ENCODE peak calls at places on chromosomes 16 and 17, in nine cellular contexts. F, X, H, P, G, W, Z, B and E are unnamed samples. For H3K4me1, the result is how much of the 10 kb centered on the place peaks cover.

GRCh38 chr17:34683390-34683789 is 104.0 kb downstream of the TMEM132E start:
- DNase-seq in F (no peak), X (no peak), H (no peak), P (no peak), G (no peak), W (no peak), Z (no peak), B (no peak), E (no peak)

GRCh38 chr16:12559714-12560113 is 244.0 kb downstream of the CPPED1 start:
- DNase-seq in F (no peak), X (no peak), H (no peak), P (no peak), G (no peak), W (no peak), Z (no peak), B (no peak), E (no peak)

GRCh38 chr17:289409-289808 is 63.2 kb downstream of the RPH3AL start:
- DNase-seq in F (no peak), X (no peak), H (no peak), P (peak), G (no peak), W (no peak), Z (no peak), B (no peak), E (peak)

GRCh38 chr17:16428098-16428882 is 12.9 kb downstream of the TRPV2 start:
- DNase-seq in F (peak), X (no peak), H (peak), P (peak), G (peak), W (peak), Z (peak), B (peak), E (no peak)

GRCh38 chr17:63189930-63190329 is 223.9 kb downstream of the TANC2 start:
- DNase-seq in F (no peak), X (no peak), H (no peak), P (no peak), G (no peak), W (no peak), Z (no peak), B (no peak), E (no peak)

GRCh38 chr16:87212026-87212425 is 105.2 kb downstream of the C16orf95 start:
- DNase-seq in F (peak), X (no peak), H (no peak), P (no peak), G (no peak), W (no peak), Z (no peak), B (no peak), E (no peak)

GRCh38 chr16:67460168-67460567 is 20.8 kb downstream of the ATP6V0D1 start:
- DNase-seq in F (no peak), X (no peak), H (no peak), P (no peak), G (no peak), W (no peak), Z (peak), B (peak), E (no peak)

GRCh38 chr17:81030726-81031570 is 4.0 kb upstream of the BAIAP2 start:
- DNase-seq in F (no peak), X (no peak), H (peak), P (peak), G (no peak), W (peak), Z (no peak), B (peak), E (peak)

DNA sequence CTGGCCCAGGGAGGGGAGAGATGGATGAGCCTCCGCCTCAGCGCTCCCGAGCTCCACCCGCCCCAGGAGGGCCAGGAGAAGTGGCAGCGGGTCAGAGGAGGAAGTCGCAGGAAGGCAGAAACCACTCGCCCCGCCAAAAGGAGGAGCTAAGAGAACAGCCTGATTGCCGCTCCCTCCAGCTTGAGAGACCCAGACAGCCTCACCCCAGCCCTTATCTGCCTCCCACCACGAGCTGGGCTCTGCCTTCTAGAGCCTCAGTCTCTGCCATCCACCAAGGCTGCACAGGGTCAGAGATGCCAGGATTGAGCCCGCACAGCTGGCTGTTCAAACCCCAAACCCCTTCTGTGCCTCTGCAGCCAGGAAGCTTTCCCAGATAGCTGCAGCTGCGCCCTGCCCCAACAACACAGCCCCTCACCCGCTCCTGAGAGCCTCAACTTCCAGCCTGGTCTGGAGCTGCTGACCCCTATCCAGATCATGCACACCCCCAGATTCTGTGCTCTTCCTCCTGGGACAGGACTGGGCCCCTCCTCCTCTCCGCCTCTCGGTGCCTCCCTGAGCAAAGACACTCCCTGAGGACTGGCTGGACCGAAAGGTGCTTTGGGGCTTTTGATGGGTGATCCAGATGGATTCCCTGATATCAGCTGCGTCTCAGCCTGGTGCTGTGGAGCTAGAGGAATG is 1.0 kb upstream of the ATP2A3 start:
- DNase-seq in F (peak), X (no peak), H (peak), P (peak), G (peak), W (peak), Z (peak), B (peak), E (peak)
- TF ChIP-seq CTCF in F (no peak), X (no peak), H (no peak), P (peak), G (no peak), W (no peak), Z (no peak), B (no peak), E (no peak)

DNA sequence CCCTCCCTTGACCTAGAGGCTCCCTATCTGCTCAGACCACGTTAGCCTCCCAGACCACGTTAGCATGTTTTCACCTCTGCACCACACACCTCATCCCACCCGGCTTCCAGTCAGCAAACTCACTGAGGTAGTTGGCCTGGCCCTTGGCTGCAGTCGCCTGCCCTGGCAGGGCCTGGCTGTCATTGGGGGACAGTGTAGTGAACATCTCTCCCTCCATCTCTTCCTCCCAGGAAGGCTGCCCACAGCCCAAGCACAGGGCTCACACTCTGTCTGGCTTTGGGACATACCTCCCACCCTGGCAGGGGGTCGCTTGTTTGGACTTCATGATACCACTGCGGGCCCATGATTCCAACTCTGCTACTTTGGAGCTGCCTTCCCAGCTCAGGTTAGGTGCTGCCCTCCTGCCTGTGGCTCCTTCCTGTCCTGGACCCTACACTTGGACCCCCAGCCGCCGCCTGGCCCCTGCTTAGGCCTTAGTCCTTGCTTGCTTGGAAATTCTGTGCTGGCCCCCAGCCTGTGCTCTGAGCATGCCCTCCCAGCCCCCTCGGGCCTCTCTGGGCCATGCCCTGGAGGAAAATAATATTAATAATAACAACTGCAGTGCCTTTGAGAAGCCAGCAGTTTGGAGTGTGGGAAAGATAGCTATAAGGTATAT is 167.7 kb downstream of the COPRS start:
- DNase-seq in F (no peak), X (no peak), H (no peak), P (no peak), G (no peak), W (no peak), Z (no peak), B (no peak), E (no peak)
- H3K4me1 ChIP-seq in F (under half), X (under half), H (under half), P (under half), G (under half), W (under half), Z (half or more), B (under half), E (under half)

DNA sequence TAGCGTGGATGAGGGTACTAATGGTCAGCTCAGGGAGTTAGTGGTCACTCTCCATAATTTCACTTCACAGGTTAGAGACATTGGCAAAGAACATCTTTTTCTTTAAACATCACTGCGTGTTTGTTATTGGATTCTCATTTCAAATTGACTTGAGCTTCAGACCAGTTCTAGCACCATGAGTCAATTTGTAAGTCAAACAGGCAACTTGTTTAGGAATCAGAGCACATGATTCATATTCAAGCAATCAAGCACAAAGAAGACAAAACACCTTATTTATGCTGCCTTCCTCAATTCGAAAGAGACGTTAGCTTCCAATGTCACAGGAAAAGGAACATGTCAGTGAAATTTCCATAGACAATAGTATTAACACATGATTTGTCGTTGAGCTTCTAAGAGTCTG is 62.3 kb downstream of the HS3ST3A1 start:
- DNase-seq in F (no peak), X (no peak), H (no peak), P (no peak), G (no peak), W (no peak), Z (no peak), B (no peak), E (no peak)
- H3K4me3 ChIP-seq in F (no peak), X (no peak), H (no peak), P (no peak), G (no peak), W (no peak), Z (no peak), B (no peak), E (no peak)

GRCh38 chr16:84159006-84159405 is 13.9 kb downstream of the DNAAF1 start:
- DNase-seq in F (no peak), X (no peak), H (no peak), P (no peak), G (no peak), W (no peak), Z (no peak), B (no peak), E (no peak)

GRCh38 chr16:84158455-84158854 is 13.3 kb downstream of the DNAAF1 start:
- DNase-seq in F (no peak), X (no peak), H (no peak), P (no peak), G (no peak), W (no peak), Z (no peak), B (no peak), E (no peak)

GRCh38 chr16:84153660-84154214 is 8.6 kb downstream of the DNAAF1 start:
- DNase-seq in F (no peak), X (no peak), H (no peak), P (no peak), G (no peak), W (no peak), Z (no peak), B (no peak), E (no peak)

GRCh38 chr16:84155226-84155625 is 10.1 kb downstream of the DNAAF1 start:
- DNase-seq in F (no peak), X (no peak), H (no peak), P (no peak), G (no peak), W (no peak), Z (no peak), B (no peak), E (no peak)

DNA sequence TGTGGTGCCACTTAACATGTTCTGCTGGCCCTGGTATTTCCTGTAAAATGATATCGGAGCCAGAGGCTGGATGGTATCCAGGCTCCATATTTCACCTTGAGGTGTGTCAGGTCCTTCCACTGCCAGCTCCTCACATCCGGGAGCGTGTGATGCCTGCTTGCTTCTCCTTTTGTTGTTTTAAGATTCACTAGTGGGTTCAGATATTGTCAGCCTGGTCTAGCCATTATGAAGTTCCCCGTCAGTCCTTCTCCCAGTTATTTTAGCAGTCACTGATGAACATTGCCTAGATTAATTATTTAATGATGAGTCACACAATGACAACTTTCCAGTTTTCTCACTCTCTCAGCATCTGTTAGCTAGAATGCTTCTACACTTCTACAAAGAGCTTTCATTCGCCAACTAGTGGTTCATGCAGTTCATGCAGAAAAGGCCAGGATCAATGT is 11.3 kb downstream of the DNAAF1 start:
- DNase-seq in F (no peak), X (no peak), H (no peak), P (no peak), G (no peak), W (no peak), Z (no peak), B (no peak), E (no peak)
- TF ChIP-seq CTCF in F (no peak), X (no peak), H (peak), P (no peak), G (no peak), W (no peak), Z (no peak), B (no peak), E (no peak)